ENCODE peak calls at places on chromosomes 3 and 15, in five cellular contexts. One of them, this sample, is unnamed. For H3K4me1, the result is how much of the 10 kb centered on the place peaks cover.

GRCh38 chr3:15681668-15682067 is 80.1 kb downstream of the BTD start:
- DNase-seq in vagina: no peak
- DNase-seq in CD4-positive, alpha-beta memory T cell: no peak
- DNase-seq in kidney: no peak
- DNase-seq in lower lobe of right lung: no peak
- DNase-seq in this sample: no peak

GRCh38 chr3:99659032-99659431 is 20.6 kb downstream of the COL8A1 start:
- DNase-seq in CD4-positive, alpha-beta memory T cell: no peak
- DNase-seq in lower lobe of right lung: no peak
- DNase-seq in kidney: no peak
- DNase-seq in vagina: no peak
- DNase-seq in this sample: no peak

GRCh38 chr15:74523982-74524381 is 17.0 kb upstream of the ARID3B start:
- DNase-seq in CD4-positive, alpha-beta memory T cell: no peak
- DNase-seq in lower lobe of right lung: no peak
- DNase-seq in kidney: no peak
- DNase-seq in vagina: no peak
- DNase-seq in this sample: no peak

GRCh38 chr3:183987014-183987600 is 30.6 kb downstream of the ABCC5 start:
- DNase-seq in CD4-positive, alpha-beta memory T cell: no peak
- DNase-seq in vagina: no peak
- DNase-seq in kidney: no peak
- DNase-seq in lower lobe of right lung: no peak
- DNase-seq in this sample: no peak

GRCh38 chr3:105399062-105399461 is 32.4 kb downstream of the ALCAM start:
- DNase-seq in CD4-positive, alpha-beta memory T cell: no peak
- DNase-seq in kidney: no peak
- DNase-seq in vagina: no peak
- DNase-seq in lower lobe of right lung: no peak
- DNase-seq in this sample: no peak

GRCh38 chr3:46675843-46676567 is 17.5 kb downstream of the ALS2CL start:
- DNase-seq in kidney: peak
- DNase-seq in lower lobe of right lung: peak
- DNase-seq in CD4-positive, alpha-beta memory T cell: no peak
- DNase-seq in vagina: no peak
- DNase-seq in this sample: peak

GRCh38 chr3:29064085-29064484 is 216.8 kb upstream of the RBMS3 start:
- DNase-seq in vagina: no peak
- DNase-seq in kidney: no peak
- DNase-seq in CD4-positive, alpha-beta memory T cell: no peak
- DNase-seq in lower lobe of right lung: no peak
- DNase-seq in this sample: no peak

GRCh38 chr3:71173421-71173975 is 410.0 kb downstream of the FOXP1 start:
- DNase-seq in CD4-positive, alpha-beta memory T cell: no peak
- DNase-seq in lower lobe of right lung: no peak
- DNase-seq in kidney: no peak
- DNase-seq in vagina: no peak
- DNase-seq in this sample: no peak

GRCh38 chr15:83174891-83175290 is 32.7 kb downstream of the HDGFL3 start:
- DNase-seq in kidney: no peak
- DNase-seq in lower lobe of right lung: no peak
- DNase-seq in CD4-positive, alpha-beta memory T cell: no peak
- DNase-seq in vagina: no peak
- DNase-seq in this sample: no peak

GRCh38 chr15:90015749-90016148 is 14.6 kb downstream of the ZNF710 start:
- DNase-seq in lower lobe of right lung: no peak
- DNase-seq in CD4-positive, alpha-beta memory T cell: no peak
- DNase-seq in vagina: no peak
- DNase-seq in kidney: no peak
- DNase-seq in this sample: no peak

GRCh38 chr15:62389887-62390792 is 225.1 kb upstream of the C2CD4B start:
- DNase-seq in kidney: peak
- DNase-seq in vagina: no peak
- DNase-seq in CD4-positive, alpha-beta memory T cell: peak
- DNase-seq in lower lobe of right lung: peak
- DNase-seq in this sample: peak

GRCh38 chr3:146590521-146590920 is 14.6 kb downstream of the PLSCR5 start:
- DNase-seq in vagina: no peak
- DNase-seq in lower lobe of right lung: no peak
- DNase-seq in kidney: no peak
- DNase-seq in CD4-positive, alpha-beta memory T cell: no peak
- DNase-seq in this sample: no peak

GRCh38 chr15:31387483-31388118 is 61.0 kb downstream of the KLF13 start:
- DNase-seq in lower lobe of right lung: no peak
- DNase-seq in CD4-positive, alpha-beta memory T cell: peak
- DNase-seq in vagina: peak
- DNase-seq in kidney: peak
- DNase-seq in this sample: peak

GRCh38 chr15:70486451-70487379 is 276.6 kb downstream of the UACA start:
- DNase-seq in vagina: no peak
- DNase-seq in kidney: no peak
- DNase-seq in CD4-positive, alpha-beta memory T cell: peak
- DNase-seq in lower lobe of right lung: peak
- DNase-seq in this sample: peak

GRCh38 chr3:137762674-137763593 is 1.2 kb upstream of the SOX14 start:
- DNase-seq in vagina: no peak
- DNase-seq in CD4-positive, alpha-beta memory T cell: no peak
- DNase-seq in lower lobe of right lung: no peak
- DNase-seq in kidney: no peak
- DNase-seq in this sample: no peak

GRCh38 chr3:106004137-106004600 is 135.4 kb upstream of the CBLB start:
- DNase-seq in lower lobe of right lung: no peak
- DNase-seq in vagina: no peak
- DNase-seq in kidney: no peak
- DNase-seq in CD4-positive, alpha-beta memory T cell: no peak
- DNase-seq in this sample: no peak

GRCh38 chr3:38047896-38048295 is 8.9 kb downstream of the DLEC1 start:
- DNase-seq in vagina: no peak
- DNase-seq in lower lobe of right lung: no peak
- DNase-seq in kidney: no peak
- DNase-seq in CD4-positive, alpha-beta memory T cell: no peak
- DNase-seq in this sample: no peak

GRCh38 chr3:63986147-63986546 is 37.1 kb downstream of the PSMD6 start:
- DNase-seq in vagina: no peak
- DNase-seq in lower lobe of right lung: no peak
- DNase-seq in kidney: no peak
- DNase-seq in CD4-positive, alpha-beta memory T cell: no peak
- DNase-seq in this sample: no peak

GRCh38 chr15:47374222-47374621 is 343.1 kb upstream of the SEMA6D start:
- DNase-seq in kidney: no peak
- DNase-seq in vagina: no peak
- DNase-seq in CD4-positive, alpha-beta memory T cell: no peak
- DNase-seq in lower lobe of right lung: no peak
- DNase-seq in this sample: no peak

GRCh38 chr3:193744822-193745684 is 152.0 kb downstream of the OPA1 start:
- DNase-seq in CD4-positive, alpha-beta memory T cell: no peak
- DNase-seq in vagina: no peak
- DNase-seq in lower lobe of right lung: no peak
- DNase-seq in kidney: peak
- DNase-seq in this sample: no peak

GRCh38 chr15:42182976-42183375 is 25.1 kb downstream of the VPS39 start:
- DNase-seq in CD4-positive, alpha-beta memory T cell: no peak
- DNase-seq in lower lobe of right lung: peak
- DNase-seq in kidney: no peak
- DNase-seq in vagina: no peak
- DNase-seq in this sample: no peak

GRCh38 chr15:60535743-60536142 is 56.8 kb upstream of the ICE2 start:
- DNase-seq in vagina: no peak
- DNase-seq in CD4-positive, alpha-beta memory T cell: no peak
- DNase-seq in lower lobe of right lung: no peak
- DNase-seq in kidney: no peak
- DNase-seq in this sample: no peak

GRCh38 chr15:96893159-96893906 is 562.8 kb downstream of the NR2F2 start:
- DNase-seq in kidney: no peak
- DNase-seq in lower lobe of right lung: no peak
- DNase-seq in CD4-positive, alpha-beta memory T cell: no peak
- DNase-seq in vagina: no peak
- DNase-seq in this sample: no peak

GRCh38 chr3:194874206-194874605 is 188.5 kb downstream of the FAM43A start:
- DNase-seq in kidney: no peak
- DNase-seq in lower lobe of right lung: no peak
- DNase-seq in CD4-positive, alpha-beta memory T cell: no peak
- DNase-seq in vagina: peak
- DNase-seq in this sample: no peak

GRCh38 chr15:68054658-68055223 is 626 bp downstream of the PIAS1 start:
- DNase-seq in kidney: peak
- DNase-seq in CD4-positive, alpha-beta memory T cell: no peak
- DNase-seq in vagina: no peak
- DNase-seq in lower lobe of right lung: peak
- DNase-seq in this sample: peak

GRCh38 chr15:54660356-54660755 is 536.4 kb downstream of the RSL24D1 start:
- DNase-seq in kidney: no peak
- DNase-seq in vagina: no peak
- DNase-seq in CD4-positive, alpha-beta memory T cell: no peak
- DNase-seq in lower lobe of right lung: no peak
- DNase-seq in this sample: no peak

GRCh38 chr15:91376016-91376415 is 276.0 kb downstream of the SV2B start:
- DNase-seq in CD4-positive, alpha-beta memory T cell: no peak
- DNase-seq in kidney: no peak
- DNase-seq in lower lobe of right lung: no peak
- DNase-seq in vagina: no peak
- DNase-seq in this sample: no peak

GRCh38 chr3:15300318-15301078 is 31.9 kb downstream of the SH3BP5 start:
- DNase-seq in vagina: no peak
- DNase-seq in kidney: peak
- DNase-seq in lower lobe of right lung: no peak
- DNase-seq in CD4-positive, alpha-beta memory T cell: no peak
- DNase-seq in this sample: peak

GRCh38 chr15:66613743-66614142 is 47.9 kb upstream of the LCTL start:
- DNase-seq in CD4-positive, alpha-beta memory T cell: no peak
- DNase-seq in vagina: no peak
- DNase-seq in lower lobe of right lung: peak
- DNase-seq in kidney: no peak
- DNase-seq in this sample: no peak

GRCh38 chr15:67104453-67104852 is 39.1 kb downstream of the SMAD3 start:
- DNase-seq in vagina: no peak
- DNase-seq in CD4-positive, alpha-beta memory T cell: no peak
- DNase-seq in lower lobe of right lung: no peak
- DNase-seq in kidney: no peak
- DNase-seq in this sample: no peak

GRCh38 chr15:77623008-77623877 is 9.5 kb downstream of the LINGO1 start:
- DNase-seq in lower lobe of right lung: no peak
- DNase-seq in kidney: no peak
- DNase-seq in CD4-positive, alpha-beta memory T cell: no peak
- DNase-seq in vagina: no peak
- DNase-seq in this sample: no peak

GRCh38 chr3:112604536-112604935 is 36.4 kb downstream of the CCDC80 start:
- DNase-seq in CD4-positive, alpha-beta memory T cell: no peak
- DNase-seq in vagina: no peak
- DNase-seq in kidney: no peak
- DNase-seq in lower lobe of right lung: no peak
- DNase-seq in this sample: no peak

GRCh38 chr3:53888229-53888628 is 3.4 kb downstream of the SELENOK start:
- DNase-seq in vagina: no peak
- DNase-seq in kidney: no peak
- DNase-seq in CD4-positive, alpha-beta memory T cell: no peak
- DNase-seq in lower lobe of right lung: no peak
- DNase-seq in this sample: no peak

GRCh38 chr3:127691494-127691893 is 18.7 kb downstream of the ABTB1 start:
- DNase-seq in CD4-positive, alpha-beta memory T cell: no peak
- DNase-seq in vagina: no peak
- DNase-seq in lower lobe of right lung: peak
- DNase-seq in kidney: peak
- DNase-seq in this sample: peak

GRCh38 chr3:36579746-36580145 is 184.6 kb downstream of the DCLK3 start:
- DNase-seq in lower lobe of right lung: no peak
- DNase-seq in vagina: no peak
- DNase-seq in CD4-positive, alpha-beta memory T cell: no peak
- DNase-seq in kidney: no peak
- DNase-seq in this sample: no peak

GRCh38 chr3:39052613-39053012 is 797 bp downstream of the WDR48 start:
- DNase-seq in vagina: no peak
- DNase-seq in kidney: no peak
- DNase-seq in lower lobe of right lung: no peak
- DNase-seq in CD4-positive, alpha-beta memory T cell: no peak
- DNase-seq in this sample: no peak

GRCh38 chr15:85381850-85382751 is 1.7 kb downstream of the AKAP13 start:
- DNase-seq in CD4-positive, alpha-beta memory T cell: no peak
- DNase-seq in vagina: no peak
- DNase-seq in lower lobe of right lung: no peak
- DNase-seq in kidney: no peak
- DNase-seq in this sample: no peak
- H3K4me3 ChIP-seq in CD4-positive, alpha-beta memory T cell: no peak
- H3K4me3 ChIP-seq in vagina: peak
- H3K4me3 ChIP-seq in lower lobe of right lung: peak
- H3K4me3 ChIP-seq in kidney: peak
- H3K4me3 ChIP-seq in this sample: peak

GRCh38 chr15:85463976-85464375 is 83.6 kb downstream of the AKAP13 start:
- DNase-seq in CD4-positive, alpha-beta memory T cell: no peak
- DNase-seq in lower lobe of right lung: no peak
- DNase-seq in vagina: no peak
- DNase-seq in kidney: no peak
- DNase-seq in this sample: no peak
- H3K4me1 ChIP-seq in CD4-positive, alpha-beta memory T cell: under half
- H3K4me1 ChIP-seq in lower lobe of right lung: under half
- H3K4me1 ChIP-seq in vagina: under half
- H3K4me1 ChIP-seq in kidney: under half
- H3K4me1 ChIP-seq in this sample: under half

GRCh38 chr3:114384558-114384903 is 90.7 kb downstream of the TIGIT start:
- DNase-seq in vagina: no peak
- DNase-seq in CD4-positive, alpha-beta memory T cell: no peak
- DNase-seq in lower lobe of right lung: no peak
- DNase-seq in kidney: no peak
- DNase-seq in this sample: no peak
- H3K27ac ChIP-seq in vagina: peak
- H3K27ac ChIP-seq in CD4-positive, alpha-beta memory T cell: no peak
- H3K27ac ChIP-seq in lower lobe of right lung: peak
- H3K27ac ChIP-seq in kidney: peak
- H3K27ac ChIP-seq in this sample: peak

DNA sequence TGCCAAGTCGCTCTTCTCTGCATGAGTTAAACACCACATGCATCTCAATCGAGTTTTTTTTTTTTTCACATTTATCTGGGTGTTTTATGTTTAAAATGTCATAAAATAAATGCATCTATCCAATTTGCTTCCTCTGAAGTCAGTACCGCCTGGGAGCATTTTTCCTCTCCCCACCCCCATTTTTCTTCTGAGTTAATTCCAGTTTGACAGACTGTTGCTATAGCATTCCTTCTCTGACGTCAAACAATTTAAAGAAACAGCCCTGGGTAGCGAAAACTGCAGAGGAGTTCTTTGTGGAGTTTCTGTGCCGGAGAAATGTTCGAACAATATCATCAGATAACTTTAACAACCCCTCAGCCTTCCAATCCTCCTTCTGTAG is 885 bp upstream of the GNB4 start:
- DNase-seq in lower lobe of right lung: no peak
- DNase-seq in kidney: no peak
- DNase-seq in vagina: no peak
- DNase-seq in CD4-positive, alpha-beta memory T cell: no peak
- DNase-seq in this sample: no peak
- H3K4me3 ChIP-seq in lower lobe of right lung: peak
- H3K4me3 ChIP-seq in kidney: peak
- H3K4me3 ChIP-seq in vagina: peak
- H3K4me3 ChIP-seq in CD4-positive, alpha-beta memory T cell: no peak
- H3K4me3 ChIP-seq in this sample: peak